ENCODE peak calls at places on chromosomes 2 and 18, in ten cellular contexts. L, U, O, N, P, K, X, M, Z and W are unnamed samples.

GRCh38 chr2:64622443-64623231 is 31.1 kb downstream of the SERTAD2 start:
- DNase-seq in N (peak), K (no peak), U (no peak), X (peak), O (no peak), L (peak), M (no peak), P (no peak), Z (no peak), W (peak)

GRCh38 chr2:174492963-174493431 is 6.2 kb upstream of the GPR155 start:
- DNase-seq in O (no peak), L (no peak), P (no peak), N (no peak), M (no peak), Z (peak), K (no peak), U (no peak), X (no peak), W (no peak)

GRCh38 chr2:3692375-3692774 is 11.0 kb upstream of the DCDC2C start:
- DNase-seq in Z (no peak), L (peak), X (no peak), U (no peak), K (peak), M (peak), N (peak), P (no peak), O (peak), W (no peak)

GRCh38 chr2:20242727-20243377 is 17.9 kb upstream of the SDC1 start:
- DNase-seq in P (no peak), X (peak), K (no peak), L (peak), Z (no peak), O (peak), M (no peak), U (peak), N (peak), W (no peak)

GRCh38 chr18:25736516-25736915 is 353.9 kb downstream of the SS18 start:
- DNase-seq in Z (no peak), N (no peak), X (no peak), M (peak), U (no peak), O (peak), K (no peak), L (no peak), P (no peak), W (no peak)

GRCh38 chr2:144403940-144404339 is 116.0 kb downstream of the ZEB2 start:
- DNase-seq in N (no peak), X (no peak), K (no peak), L (no peak), P (no peak), M (no peak), U (no peak), O (no peak), Z (no peak), W (peak)

GRCh38 chr2:23688486-23689130 is 238.3 kb downstream of the ATAD2B start:
- DNase-seq in K (no peak), N (no peak), O (peak), L (no peak), Z (no peak), X (no peak), M (no peak), U (no peak), P (no peak), W (no peak)

GRCh38 chr18:75390854-75391253 is 36.6 kb downstream of the SMIM21 start:
- DNase-seq in Z (no peak), U (no peak), L (no peak), X (no peak), O (no peak), M (no peak), K (no peak), N (no peak), P (no peak), W (no peak)

GRCh38 chr2:237012577-237013237 is 73.0 kb upstream of the COPS8 start:
- DNase-seq in L (no peak), M (no peak), Z (no peak), U (no peak), N (no peak), X (no peak), P (peak), K (no peak), O (no peak), W (no peak)

GRCh38 chr2:142130111-142131015 is 453 bp downstream of the LRP1B start:
- DNase-seq in O (peak), L (peak), M (peak), X (peak), P (peak), Z (no peak), U (no peak), N (peak), K (peak), W (peak)

GRCh38 chr2:43459455-43459854 is 136.4 kb downstream of the THADA start:
- DNase-seq in U (no peak), Z (no peak), P (no peak), M (peak), N (no peak), K (peak), X (no peak), L (no peak), O (no peak), W (no peak)

GRCh38 chr2:240628507-240629418 is 3.5 kb downstream of the GPR35 start:
- DNase-seq in Z (no peak), P (no peak), K (no peak), N (peak), L (no peak), M (no peak), O (peak), X (peak), U (no peak), W (no peak)

GRCh38 chr2:182666674-182667320 is 49.3 kb upstream of the DNAJC10 start:
- DNase-seq in U (no peak), L (peak), X (no peak), O (peak), K (peak), N (peak), Z (peak), P (peak), M (peak), W (no peak)

GRCh38 chr2:150618215-150618905 is 130.9 kb upstream of the RND3 start:
- DNase-seq in U (no peak), X (no peak), K (no peak), L (no peak), M (peak), Z (no peak), N (no peak), P (no peak), O (no peak), W (no peak)

GRCh38 chr2:10003206-10004125 is 39.9 kb upstream of the KLF11 start:
- DNase-seq in M (no peak), N (no peak), O (peak), X (no peak), Z (no peak), U (no peak), L (no peak), K (no peak), P (no peak), W (no peak)

GRCh38 chr18:63339920-63340484 is 20.4 kb upstream of the BCL2 start:
- DNase-seq in P (peak), O (no peak), U (no peak), L (peak), K (peak), M (no peak), X (peak), Z (peak), N (peak), W (peak)

GRCh38 chr2:38248707-38249106 is 128.4 kb downstream of the ATL2 start:
- DNase-seq in U (no peak), O (no peak), N (no peak), L (no peak), K (no peak), M (no peak), X (no peak), P (no peak), Z (no peak), W (no peak)

GRCh38 chr2:201618744-201619654 is 24.3 kb downstream of the TMEM237 start:
- DNase-seq in U (no peak), N (no peak), L (peak), P (no peak), X (peak), O (peak), K (no peak), Z (no peak), M (no peak), W (peak)

GRCh38 chr2:72887032-72887835 is at the start of gene SPR:
- DNase-seq in N (peak), O (peak), K (peak), L (peak), M (peak), X (peak), P (peak), Z (peak), U (no peak), W (peak)

GRCh38 chr18:22168360-22168921 is 948 bp upstream of the GATA6 start:
- DNase-seq in P (peak), O (peak), M (no peak), L (peak), X (peak), K (peak), N (peak), U (no peak), Z (peak), W (peak)

GRCh38 chr2:153575171-153575853 is 96.8 kb upstream of the RPRM start:
- DNase-seq in N (no peak), L (peak), Z (no peak), U (no peak), X (peak), P (no peak), M (no peak), O (no peak), K (peak), W (no peak)

GRCh38 chr2:152508446-152508845 is 173.5 kb downstream of the FMNL2 start:
- DNase-seq in Z (no peak), N (no peak), K (peak), P (no peak), L (no peak), O (no peak), M (peak), U (no peak), X (no peak), W (no peak)

GRCh38 chr2:158205215-158205614 is 103.5 kb downstream of the UPP2 start:
- DNase-seq in Z (no peak), U (no peak), K (no peak), L (no peak), N (no peak), P (no peak), X (no peak), M (no peak), O (no peak), W (no peak)

GRCh38 chr2:237616373-237617304 is 10.7 kb upstream of the LRRFIP1 start:
- DNase-seq in U (no peak), Z (no peak), N (no peak), K (no peak), L (no peak), M (peak), O (peak), X (no peak), P (no peak), W (no peak)

GRCh38 chr2:27263287-27264252 is 723 bp upstream of the SLC30A3 start:
- DNase-seq in X (peak), N (peak), O (peak), K (no peak), U (no peak), Z (no peak), L (peak), M (no peak), P (no peak), W (no peak)

GRCh38 chr2:216221806-216222205 is 112.7 kb downstream of the XRCC5 start:
- DNase-seq in O (peak), N (no peak), K (no peak), L (no peak), M (peak), U (no peak), Z (no peak), X (no peak), P (no peak), W (no peak)

GRCh38 chr2:169845016-169845415 is 17.8 kb downstream of the UBR3 start:
- DNase-seq in X (no peak), Z (no peak), U (no peak), L (no peak), M (no peak), O (no peak), P (no peak), K (no peak), N (no peak), W (no peak)

GRCh38 chr18:37322497-37323035 is 243.0 kb downstream of the CELF4 start:
- DNase-seq in K (peak), X (peak), Z (peak), U (no peak), L (peak), M (no peak), N (peak), P (peak), O (peak), W (peak)

GRCh38 chr2:3141696-3142095 is 235.9 kb downstream of the EIPR1 start:
- DNase-seq in K (no peak), N (no peak), O (no peak), X (peak), P (no peak), U (no peak), L (no peak), M (no peak), Z (no peak), W (no peak)

GRCh38 chr2:230938516-230939065 is 13.5 kb upstream of the GPR55 start:
- DNase-seq in M (no peak), K (no peak), N (no peak), Z (no peak), L (no peak), X (peak), O (peak), U (peak), P (no peak), W (no peak)

GRCh38 chr2:231648579-231649174 is 56.0 kb downstream of the TEX44 start:
- DNase-seq in K (peak), U (no peak), Z (peak), M (peak), O (peak), N (peak), X (peak), P (peak), L (peak), W (peak)

GRCh38 chr2:27627963-27628766 is 647 bp downstream of the CCDC121 start:
- DNase-seq in U (no peak), Z (peak), L (peak), K (peak), N (peak), M (peak), O (peak), P (peak), X (peak), W (no peak)

GRCh38 chr2:212845941-212846340 is 305.5 kb downstream of the IKZF2 start:
- DNase-seq in U (no peak), O (peak), Z (no peak), M (peak), N (no peak), K (no peak), P (no peak), X (no peak), L (no peak), W (no peak)

GRCh38 chr2:233414777-233415570 is 60.7 kb downstream of the DGKD start:
- DNase-seq in U (no peak), X (no peak), M (peak), P (no peak), K (peak), O (no peak), L (no peak), N (no peak), Z (no peak), W (peak)

GRCh38 chr2:86011449-86011941 is 94.2 kb downstream of the POLR1A start:
- DNase-seq in Z (no peak), K (no peak), M (no peak), U (no peak), L (no peak), O (no peak), N (no peak), X (no peak), P (peak), W (no peak)

GRCh38 chr18:79574938-79575525 is 104.6 kb upstream of the CTDP1 start:
- DNase-seq in X (peak), Z (peak), K (no peak), N (no peak), P (no peak), L (no peak), U (no peak), M (no peak), O (peak), W (no peak)

GRCh38 chr18:79573921-79574491 is 105.6 kb upstream of the CTDP1 start:
- DNase-seq in Z (no peak), L (no peak), K (no peak), N (no peak), U (no peak), P (no peak), X (peak), M (no peak), O (peak), W (no peak)

GRCh38 chr18:79577451-79578395 is 101.9 kb upstream of the CTDP1 start:
- DNase-seq in M (no peak), K (no peak), O (peak), X (peak), Z (peak), L (no peak), N (no peak), U (no peak), P (no peak), W (peak)

GRCh38 chr18:79576686-79577351 is 102.8 kb upstream of the CTDP1 start:
- DNase-seq in X (peak), O (peak), K (no peak), U (no peak), L (no peak), P (peak), M (no peak), N (no peak), Z (no peak), W (peak)

GRCh38 chr18:79575891-79576685 is 103.5 kb upstream of the CTDP1 start:
- DNase-seq in N (no peak), U (no peak), K (no peak), X (peak), M (no peak), Z (peak), O (peak), P (peak), L (no peak), W (peak)
- TF ChIP-seq CTCF in N (no peak), U (peak), K (no peak), X (no peak), M (no peak), Z (no peak), O (no peak), P (peak), L (no peak), W (no peak)

DNA sequence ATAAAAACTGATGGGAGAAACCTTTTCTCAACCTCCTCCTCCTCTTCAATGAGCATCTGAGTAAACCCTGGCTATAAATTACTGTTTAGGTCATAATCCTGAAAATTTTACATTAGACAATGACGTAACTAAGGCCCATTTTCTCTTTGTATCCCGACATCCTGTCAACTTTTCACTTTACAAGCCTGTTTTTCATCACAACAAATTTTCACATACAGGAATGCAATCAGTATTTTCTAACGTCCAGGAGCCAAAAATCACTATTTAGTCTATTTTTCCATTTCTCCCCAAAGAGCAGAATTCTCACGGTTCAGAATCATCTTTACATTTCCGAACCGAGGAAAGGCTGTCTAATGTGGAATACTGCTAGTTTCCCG is 1.2 kb downstream of the SPIRE1 start:
- DNase-seq in Z (no peak), P (no peak), M (peak), O (peak), X (no peak), K (no peak), N (no peak), U (no peak), L (no peak), W (no peak)
- H3K27ac ChIP-seq in Z (no peak), P (peak), M (peak), O (peak), X (no peak), K (peak), N (no peak), U (peak), L (no peak), W (peak)

DNA sequence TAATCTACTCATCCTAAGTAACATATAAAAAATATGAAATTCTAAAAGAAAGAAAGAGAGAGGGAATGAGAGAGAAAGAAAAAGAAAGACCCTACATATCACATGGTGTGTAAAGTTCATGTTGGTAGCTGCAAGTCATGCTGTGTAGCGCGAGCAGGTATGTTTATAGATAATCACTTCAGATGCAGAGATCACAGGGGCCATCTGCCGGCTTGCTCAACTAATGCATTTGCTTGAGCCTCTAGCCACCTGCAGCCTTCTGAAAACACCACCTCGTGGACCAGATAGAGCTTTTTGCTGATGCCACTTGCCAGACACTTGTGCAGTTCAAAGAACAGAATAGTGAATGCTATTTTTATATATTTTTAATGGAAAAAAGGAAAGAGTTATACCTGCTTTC is 37.6 kb downstream of the CDH7 start:
- DNase-seq in Z (no peak), N (peak), M (no peak), O (no peak), P (peak), U (no peak), L (no peak), X (no peak), K (peak), W (peak)
- TF ChIP-seq CTCF in Z (no peak), N (peak), M (no peak), O (no peak), P (peak), U (no peak), L (peak), X (peak), K (peak), W (no peak)

GRCh38 chr2:162244559-162245031 is 1.4 kb upstream of the FAP start:
- DNase-seq in L (no peak), Z (no peak), X (no peak), P (peak), N (no peak), M (peak), U (no peak), K (peak), O (peak), W (peak)
- H3K27ac ChIP-seq in L (no peak), Z (no peak), X (no peak), P (peak), N (no peak), M (peak), U (peak), K (peak), O (peak), W (no peak)

GRCh38 chr18:61333746-61334490 is 688 bp downstream of the CDH20 start:
- DNase-seq in P (peak), U (no peak), K (no peak), L (peak), O (peak), Z (no peak), M (peak), N (peak), X (peak), W (no peak)
- TF ChIP-seq CTCF in P (peak), U (no peak), K (no peak), L (no peak), O (no peak), Z (no peak), M (no peak), N (no peak), X (peak), W (no peak)

DNA sequence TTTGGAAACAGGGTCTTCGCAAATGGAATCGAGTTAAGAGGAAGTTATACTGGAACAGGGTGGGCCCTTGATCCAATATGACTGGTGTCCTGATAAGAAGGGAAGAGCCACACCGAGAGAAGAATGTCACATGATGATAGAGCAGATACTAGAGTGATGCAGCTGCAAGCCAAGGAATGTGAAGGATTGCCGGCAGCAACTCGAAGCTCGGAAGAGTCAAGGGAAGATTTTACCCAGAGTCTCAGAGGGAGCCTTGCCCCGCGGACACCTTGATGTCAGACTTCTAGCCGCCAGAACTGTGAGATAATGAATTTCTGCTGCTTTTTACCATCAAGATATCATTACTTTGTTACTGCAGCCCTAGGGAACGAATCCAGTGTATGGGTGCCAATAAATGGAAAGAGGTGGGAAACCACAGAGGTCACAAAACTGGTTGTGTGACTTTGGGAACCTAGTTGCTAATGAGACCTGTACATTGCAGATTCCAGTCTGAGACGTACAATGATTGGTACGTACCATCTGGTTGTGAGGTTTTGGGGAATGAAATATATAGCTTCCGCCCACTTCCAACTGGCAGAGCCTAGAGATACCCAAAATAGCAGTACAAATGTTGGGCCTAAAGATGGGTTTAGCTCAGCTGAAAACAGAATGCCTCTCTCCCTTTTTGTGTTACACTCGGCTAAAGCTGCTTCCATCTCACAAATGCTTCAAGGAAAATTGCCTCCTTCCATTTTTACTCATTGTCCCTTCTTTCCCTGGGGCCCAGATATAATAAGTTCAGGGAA is 28.6 kb upstream of the VWA3B start:
- DNase-seq in K (no peak), N (no peak), X (no peak), U (peak), L (no peak), Z (no peak), M (peak), P (no peak), O (no peak), W (no peak)
- H3K27ac ChIP-seq in K (no peak), N (no peak), X (no peak), U (no peak), L (no peak), Z (no peak), M (no peak), P (no peak), O (no peak), W (no peak)